ENCODE peak calls at places on chromosomes 12 and 14, in eight cellular contexts. D, K, M, W, P, F, R and U are unnamed samples.

GRCh38 chr12:119181944-119182343 is 3.2 kb downstream of the HSPB8 start:
- DNase-seq in D (no peak), K (no peak), M (no peak), W (no peak), P (no peak), F (no peak), R (no peak), U (no peak)

GRCh38 chr12:70927356-70927755 is 6.8 kb upstream of the PTPRR start:
- DNase-seq in D (no peak), K (no peak), M (no peak), W (no peak), P (no peak), F (no peak), R (no peak), U (no peak)

GRCh38 chr12:68479832-68480291 is 130.8 kb upstream of the RAP1B start:
- DNase-seq in D (no peak), K (no peak), M (no peak), W (no peak), P (no peak), F (peak), R (no peak), U (no peak)

GRCh38 chr12:109580684-109581333 is 7.2 kb downstream of the MVK start:
- DNase-seq in D (no peak), K (no peak), M (no peak), W (no peak), P (no peak), F (no peak), R (no peak), U (no peak)

GRCh38 chr12:25681580-25681979 is 128.5 kb upstream of the LMNTD1 start:
- DNase-seq in D (no peak), K (no peak), M (no peak), W (no peak), P (no peak), F (no peak), R (peak), U (no peak)

GRCh38 chr14:94640721-94641631 is 28.8 kb downstream of the SERPINA3 start:
- DNase-seq in D (no peak), K (no peak), M (no peak), W (no peak), P (no peak), F (no peak), R (no peak), U (peak)

GRCh38 chr12:132162508-132163031 is 18.3 kb downstream of the NOC4L start:
- DNase-seq in D (peak), K (peak), M (no peak), W (no peak), P (no peak), F (peak), R (peak), U (no peak)

GRCh38 chr12:49903700-49904423 is at the start of gene FAIM2:
- DNase-seq in D (peak), K (peak), M (no peak), W (no peak), P (peak), F (peak), R (peak), U (no peak)

GRCh38 chr14:69005432-69006148 is 26.5 kb upstream of the ACTN1 start:
- DNase-seq in D (peak), K (peak), M (no peak), W (peak), P (no peak), F (peak), R (peak), U (peak)

GRCh38 chr12:93536766-93537515 is 35.5 kb upstream of the SOCS2 start:
- DNase-seq in D (no peak), K (no peak), M (peak), W (no peak), P (no peak), F (peak), R (no peak), U (no peak)

GRCh38 chr12:118103231-118103600 is 595 bp downstream of the VSIG10 start:
- DNase-seq in D (peak), K (peak), M (no peak), W (peak), P (no peak), F (peak), R (no peak), U (no peak)

GRCh38 chr12:105025890-105026289 is 39.8 kb downstream of the NOPCHAP1 start:
- DNase-seq in D (peak), K (peak), M (no peak), W (peak), P (no peak), F (peak), R (peak), U (peak)

GRCh38 chr12:69694123-69694522 is 5.0 kb downstream of the BEST3 start:
- DNase-seq in D (no peak), K (no peak), M (no peak), W (no peak), P (no peak), F (no peak), R (no peak), U (no peak)

GRCh38 chr12:118773956-118774723 is 207.2 kb upstream of the SRRM4 start:
- DNase-seq in D (no peak), K (no peak), M (no peak), W (no peak), P (peak), F (no peak), R (no peak), U (no peak)

GRCh38 chr12:9363145-9363544 is 154.9 kb upstream of the PZP start:
- DNase-seq in D (no peak), K (no peak), M (no peak), W (no peak), P (no peak), F (no peak), R (no peak), U (no peak)

GRCh38 chr12:119225454-119225853 is 46.7 kb downstream of the HSPB8 start:
- DNase-seq in D (no peak), K (no peak), M (no peak), W (no peak), P (no peak), F (no peak), R (no peak), U (no peak)

GRCh38 chr12:26523708-26524150 is 309.3 kb downstream of the ITPR2 start:
- DNase-seq in D (peak), K (peak), M (no peak), W (peak), P (no peak), F (peak), R (peak), U (peak)

GRCh38 chr12:117580718-117581062 is 219.3 kb upstream of the NOS1 start:
- DNase-seq in D (no peak), K (no peak), M (peak), W (peak), P (peak), F (peak), R (no peak), U (no peak)

GRCh38 chr14:65434216-65434850 is 21.8 kb downstream of the FUT8 start:
- DNase-seq in D (peak), K (peak), M (no peak), W (no peak), P (no peak), F (peak), R (no peak), U (no peak)

DNA sequence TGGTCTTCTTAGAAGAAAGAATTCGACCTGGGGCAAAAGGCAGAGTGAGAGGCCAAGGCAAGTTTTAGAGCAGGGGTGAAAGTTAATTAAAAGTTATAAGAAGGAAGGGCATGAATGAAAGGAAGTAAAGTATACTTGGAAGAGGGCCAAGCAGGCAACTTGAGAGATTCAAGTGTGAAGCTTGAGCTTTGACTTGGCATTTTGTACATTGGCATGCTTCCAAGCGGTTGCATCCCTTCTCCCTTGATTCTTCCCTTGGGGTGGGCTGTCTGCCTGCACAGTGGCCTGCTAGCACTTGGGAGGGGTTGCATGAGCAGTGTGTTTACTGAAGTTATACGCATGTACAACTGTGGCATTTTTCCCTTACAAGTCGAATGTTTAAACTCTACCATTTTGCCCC is 74.8 kb upstream of the MGAT4C start:
- DNase-seq in D (no peak), K (no peak), M (no peak), W (no peak), P (no peak), F (no peak), R (no peak), U (no peak)
- TF ChIP-seq CTCF in D (no peak), K (no peak), M (no peak), W (no peak), P (no peak), F (no peak), R (no peak), U (no peak)

GRCh38 chr14:92686411-92686762 is 62.0 kb downstream of the LGMN start:
- DNase-seq in D (no peak), K (no peak), M (no peak), W (no peak), P (no peak), F (no peak), R (no peak), U (no peak)

GRCh38 chr14:92685784-92686355 is 62.6 kb downstream of the LGMN start:
- DNase-seq in D (no peak), K (no peak), M (no peak), W (no peak), P (no peak), F (no peak), R (no peak), U (no peak)

GRCh38 chr14:92684801-92685560 is 63.4 kb downstream of the LGMN start:
- DNase-seq in D (no peak), K (no peak), M (no peak), W (no peak), P (no peak), F (no peak), R (no peak), U (no peak)

GRCh38 chr14:92680781-92681650 is 67.4 kb downstream of the LGMN start:
- DNase-seq in D (peak), K (peak), M (peak), W (peak), P (peak), F (peak), R (peak), U (peak)

DNA sequence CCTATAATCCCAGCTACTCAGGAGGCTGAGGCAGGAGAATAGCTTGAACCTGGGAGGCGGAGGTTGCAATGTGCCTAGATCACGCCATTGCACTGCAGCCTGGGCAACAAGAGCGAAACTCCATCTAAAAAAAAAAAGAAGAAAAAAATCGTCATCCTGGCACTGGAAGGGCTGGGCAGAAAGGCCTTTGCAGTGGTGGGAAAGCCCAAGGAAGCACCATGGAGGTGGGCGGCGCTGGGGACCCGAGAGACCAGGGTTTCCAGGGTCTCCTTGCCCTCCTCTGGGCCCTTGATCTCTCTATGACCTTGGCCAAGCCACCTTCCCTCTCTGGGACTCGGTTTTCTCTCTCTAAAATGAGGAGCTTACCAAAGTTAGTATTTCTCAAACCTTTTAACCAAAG is 65.4 kb downstream of the LGMN start:
- DNase-seq in D (no peak), K (no peak), M (no peak), W (no peak), P (no peak), F (no peak), R (no peak), U (no peak)
- TF ChIP-seq CTCF in D (no peak), K (no peak), M (no peak), W (no peak), P (no peak), F (no peak), R (no peak), U (no peak)

DNA sequence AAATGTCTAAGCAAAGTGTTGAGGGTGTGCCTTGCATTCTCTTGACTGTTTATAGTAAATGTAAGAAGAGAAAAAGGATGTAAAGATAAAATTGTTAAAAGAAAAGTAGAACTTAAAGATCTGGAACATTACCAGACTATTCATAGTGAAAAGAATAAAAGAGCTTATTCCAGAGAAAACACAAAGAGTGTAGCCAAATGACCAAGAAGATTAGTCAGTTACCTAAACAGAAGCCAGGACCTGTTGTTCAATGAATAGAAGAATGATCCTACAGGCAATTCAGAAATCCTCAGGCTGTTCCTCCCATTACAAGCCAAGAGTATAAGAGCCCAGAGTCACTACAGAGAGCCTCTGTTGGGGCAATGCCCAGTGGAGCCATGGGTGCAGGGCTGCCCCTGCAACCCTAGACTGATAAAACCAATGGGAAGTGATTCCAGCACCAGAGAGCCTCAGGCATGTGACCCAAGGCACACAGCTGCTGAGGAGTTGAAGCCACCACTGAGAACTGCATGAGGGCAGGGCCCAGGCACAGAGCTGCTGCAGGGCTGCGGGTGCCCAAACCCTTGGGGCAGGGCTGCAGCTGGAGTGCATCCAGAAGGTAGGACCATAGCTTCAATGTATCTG is 91.1 kb upstream of the SLC38A4 start:
- DNase-seq in D (no peak), K (peak), M (no peak), W (no peak), P (no peak), F (no peak), R (peak), U (no peak)
- TF ChIP-seq CTCF in D (no peak), K (no peak), M (no peak), W (no peak), P (no peak), F (no peak), R (no peak), U (no peak)

GRCh38 chr12:80213246-80213645 is 113.9 kb downstream of the OTOGL start:
- DNase-seq in D (no peak), K (no peak), M (no peak), W (no peak), P (no peak), F (no peak), R (no peak), U (no peak)

GRCh38 chr12:80213871-80214270 is 114.5 kb downstream of the OTOGL start:
- DNase-seq in D (no peak), K (no peak), M (no peak), W (no peak), P (no peak), F (no peak), R (no peak), U (no peak)

GRCh38 chr12:80222261-80222660 is 122.9 kb downstream of the OTOGL start:
- DNase-seq in D (peak), K (peak), M (no peak), W (no peak), P (no peak), F (no peak), R (no peak), U (no peak)

GRCh38 chr12:80218925-80219714 is 119.8 kb downstream of the OTOGL start:
- DNase-seq in D (no peak), K (no peak), M (no peak), W (no peak), P (no peak), F (no peak), R (no peak), U (no peak)

DNA sequence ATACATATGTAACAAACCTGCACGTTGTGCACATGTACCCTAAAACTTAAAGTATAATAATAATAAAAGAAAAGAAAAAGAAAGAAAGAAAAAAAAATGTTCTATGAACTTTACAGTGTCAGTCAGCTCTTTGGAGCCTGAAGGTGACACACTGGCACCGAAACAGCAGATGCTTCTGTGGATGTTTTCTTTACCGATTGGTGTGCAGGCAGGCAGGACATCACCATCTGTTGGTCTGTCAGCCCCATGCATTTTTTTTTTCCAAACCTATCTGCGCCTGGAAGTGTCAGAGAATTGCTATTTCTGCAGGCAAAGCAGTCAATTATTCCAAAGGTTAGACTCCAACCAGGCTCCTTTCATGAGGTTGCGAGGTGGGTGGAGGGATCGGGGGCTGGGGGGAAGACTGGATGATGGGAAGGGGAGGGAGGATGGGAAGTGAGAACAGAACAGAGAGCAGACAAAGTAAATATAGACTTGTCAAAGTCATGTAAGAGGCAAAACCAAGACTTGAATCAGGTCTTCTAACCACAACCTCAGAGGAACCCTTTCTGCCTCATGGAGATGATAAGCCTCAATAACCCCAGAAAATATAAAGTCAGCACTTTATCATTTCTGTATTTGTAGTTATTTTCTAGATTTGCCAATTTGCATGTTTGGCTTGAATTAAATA is 117.7 kb downstream of the OTOGL start:
- DNase-seq in D (no peak), K (no peak), M (no peak), W (no peak), P (no peak), F (no peak), R (no peak), U (no peak)
- TF ChIP-seq CTCF in D (no peak), K (no peak), M (no peak), W (no peak), P (no peak), F (no peak), R (no peak), U (no peak)

GRCh38 chr12:123761841-123762714 is at the start of gene DNAH10:
- DNase-seq in D (peak), K (no peak), M (peak), W (peak), P (peak), F (no peak), R (peak), U (no peak)
- TF ChIP-seq CTCF in D (peak), K (no peak), M (peak), W (no peak), P (peak), F (no peak), R (no peak), U (no peak)

GRCh38 chr14:23513466-23514008 is 38.0 kb downstream of the ZFHX2 start:
- DNase-seq in D (no peak), K (no peak), M (no peak), W (no peak), P (no peak), F (no peak), R (no peak), U (no peak)

GRCh38 chr14:23513005-23513412 is 38.6 kb downstream of the ZFHX2 start:
- DNase-seq in D (no peak), K (no peak), M (no peak), W (no peak), P (no peak), F (no peak), R (no peak), U (no peak)

GRCh38 chr14:23512156-23512555 is 39.4 kb downstream of the ZFHX2 start:
- DNase-seq in D (peak), K (no peak), M (no peak), W (no peak), P (no peak), F (no peak), R (no peak), U (no peak)

GRCh38 chr14:23517650-23518329 is 33.8 kb downstream of the ZFHX2 start:
- DNase-seq in D (no peak), K (no peak), M (no peak), W (no peak), P (no peak), F (no peak), R (no peak), U (no peak)

GRCh38 chr14:23514009-23514962 is 37.3 kb downstream of the ZFHX2 start:
- DNase-seq in D (no peak), K (no peak), M (no peak), W (no peak), P (no peak), F (no peak), R (no peak), U (no peak)
- TF ChIP-seq CTCF in D (no peak), K (no peak), M (no peak), W (no peak), P (no peak), F (no peak), R (no peak), U (no peak)

DNA sequence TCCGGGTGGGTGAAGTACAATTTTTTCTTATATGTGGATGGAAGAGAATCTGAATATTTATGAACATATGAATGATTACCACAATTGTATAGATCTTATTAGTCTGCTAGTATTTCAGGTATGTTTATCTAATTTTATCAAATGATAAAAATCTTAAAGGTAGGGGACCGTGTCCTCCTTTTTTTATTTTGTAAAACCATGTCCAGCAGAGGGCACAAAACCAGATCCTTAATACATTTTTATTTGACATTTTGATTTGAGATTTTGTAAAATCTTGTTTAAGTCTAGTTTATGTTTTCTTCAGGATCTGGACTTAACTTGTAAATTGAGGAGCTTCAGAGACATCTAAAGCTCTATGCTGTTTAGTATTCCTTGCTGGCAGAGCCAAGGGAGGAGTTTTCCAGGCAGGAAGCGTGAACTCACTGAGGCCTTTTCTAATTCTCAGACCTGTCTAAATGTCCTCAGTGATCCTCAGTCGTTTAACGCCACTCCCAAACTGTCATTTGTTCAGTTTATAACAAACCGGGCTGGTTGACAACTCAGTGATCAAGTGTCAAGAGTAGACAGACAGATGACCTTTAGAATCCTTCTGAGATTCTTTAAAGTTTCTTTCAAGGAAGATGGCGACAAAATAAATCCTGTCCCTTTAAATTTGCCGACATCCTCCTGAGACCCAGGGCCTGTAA is 263.9 kb downstream of the KTN1 start:
- DNase-seq in D (no peak), K (peak), M (no peak), W (no peak), P (no peak), F (peak), R (peak), U (no peak)
- TF ChIP-seq CTCF in D (peak), K (peak), M (no peak), W (no peak), P (peak), F (peak), R (peak), U (no peak)